ENCODE peak calls at places on chromosome 1, in seven cellular contexts. B is MCF 10A, G is upper lobe of left lung, A is PC-3, T is psoas muscle, V is GM10248, S is retinal pigment epithelial cell. U is an unnamed sample.

GRCh38 chr1:222777977-222778376 is 36.9 kb upstream of the DISP1 start:
- DNase-seq in B (peak), G (no peak), A (peak), T (no peak), V (no peak), S (no peak), U (no peak)

GRCh38 chr1:37537378-37537777 is 16.7 kb downstream of the SNIP1 start:
- DNase-seq in B (peak), G (no peak), A (peak), T (no peak), V (no peak), S (no peak), U (no peak)

GRCh38 chr1:42142894-42143675 is 10.1 kb upstream of the GUCA2B start:
- DNase-seq in B (no peak), G (no peak), A (no peak), T (no peak), V (no peak), S (no peak), U (no peak)

GRCh38 chr1:181397841-181398240 is 85.5 kb upstream of the CACNA1E start:
- DNase-seq in B (no peak), G (no peak), A (no peak), T (no peak), V (peak), S (no peak), U (peak)

GRCh38 chr1:157163273-157164127 is 25.3 kb upstream of the ETV3 start:
- DNase-seq in B (peak), G (no peak), A (peak), T (peak), V (peak), S (no peak), U (peak)

GRCh38 chr1:118902299-118903270 is 85.6 kb downstream of the TBX15 start:
- DNase-seq in B (peak), G (no peak), A (peak), T (no peak), V (no peak), S (no peak), U (no peak)

GRCh38 chr1:200378096-200378495 is 31.7 kb downstream of the ZNF281 start:
- DNase-seq in B (no peak), G (no peak), A (no peak), T (no peak), V (no peak), S (no peak), U (no peak)

GRCh38 chr1:38786040-38786436 is 73.5 kb downstream of the RRAGC start:
- DNase-seq in B (no peak), G (no peak), A (no peak), T (no peak), V (no peak), S (no peak), U (no peak)

GRCh38 chr1:75338974-75339483 is 204.8 kb downstream of the LHX8 start:
- DNase-seq in B (no peak), G (no peak), A (no peak), T (no peak), V (peak), S (no peak), U (peak)

GRCh38 chr1:220711086-220711809 is 21.1 kb downstream of the C1orf115 start:
- DNase-seq in B (no peak), G (no peak), A (no peak), T (no peak), V (peak), S (no peak), U (peak)

GRCh38 chr1:206029484-206029883 is 5.8 kb upstream of the CTSE start:
- DNase-seq in B (peak), G (no peak), A (peak), T (peak), V (no peak), S (no peak), U (no peak)

GRCh38 chr1:162276493-162276892 is 100.2 kb downstream of the SPATA46 start:
- DNase-seq in B (peak), G (no peak), A (peak), T (no peak), V (peak), S (no peak), U (peak)
- TF ChIP-seq CTCF in B (peak), G (peak), A (peak), T (peak), V (peak), S (peak), U (no peak)

GRCh38 chr1:87786861-87787548 is 458.3 kb downstream of the LMO4 start:
- DNase-seq in B (no peak), G (no peak), A (no peak), T (no peak), V (no peak), S (no peak), U (no peak)

GRCh38 chr1:87783315-87783714 is 454.6 kb downstream of the LMO4 start:
- DNase-seq in B (no peak), G (no peak), A (no peak), T (no peak), V (no peak), S (no peak), U (no peak)

GRCh38 chr1:87790756-87791155 is 462.1 kb downstream of the LMO4 start:
- DNase-seq in B (no peak), G (no peak), A (no peak), T (no peak), V (no peak), S (no peak), U (no peak)

GRCh38 chr1:87786218-87786617 is 457.5 kb downstream of the LMO4 start:
- DNase-seq in B (no peak), G (no peak), A (no peak), T (no peak), V (no peak), S (peak), U (no peak)

GRCh38 chr1:87787551-87787950 is 458.9 kb downstream of the LMO4 start:
- DNase-seq in B (no peak), G (no peak), A (peak), T (no peak), V (no peak), S (peak), U (no peak)
- TF ChIP-seq CTCF in B (no peak), G (no peak), A (peak), T (no peak), V (no peak), S (peak), U (no peak)

GRCh38 chr1:216849141-216849540 is 125.9 kb upstream of the ESRRG start:
- DNase-seq in B (no peak), G (no peak), A (no peak), T (no peak), V (no peak), S (no peak), U (no peak)
- TF ChIP-seq CTCF in B (no peak), G (no peak), A (no peak), T (no peak), V (no peak), S (no peak), U (no peak)

GRCh38 chr1:47333578-47333921 is at the start of gene CMPK1:
- DNase-seq in B (peak), G (peak), A (peak), T (peak), V (peak), S (peak), U (peak)
- TF ChIP-seq CTCF in B (no peak), G (no peak), A (peak), T (no peak), V (peak), S (peak), U (no peak)

GRCh38 chr1:60171793-60172192 is 98.2 kb upstream of the C1orf87 start:
- DNase-seq in B (no peak), G (no peak), A (peak), T (no peak), V (no peak), S (no peak), U (no peak)
- TF ChIP-seq CTCF in B (no peak), G (no peak), A (no peak), T (no peak), V (no peak), S (no peak), U (no peak)

DNA sequence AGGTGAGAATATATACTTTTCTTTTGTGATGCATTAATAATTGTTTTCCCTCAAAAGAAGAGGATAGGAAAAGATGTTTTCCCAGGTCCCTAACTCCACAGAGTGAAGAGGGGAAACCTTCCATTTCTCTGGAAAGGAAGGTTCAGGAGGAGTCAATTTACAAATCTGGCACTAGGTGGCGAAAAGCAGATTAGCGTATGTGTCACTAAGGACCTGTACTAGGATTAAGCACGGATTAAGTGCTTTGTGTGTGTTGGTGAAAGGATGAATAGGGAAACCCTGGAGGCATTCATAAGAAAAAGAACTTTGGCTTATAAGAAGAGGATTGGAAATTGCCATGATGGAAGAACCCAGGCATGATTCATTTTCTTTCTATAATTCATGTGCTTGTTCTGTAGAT is 410.1 kb upstream of the PLXNA2 start:
- DNase-seq in B (peak), G (no peak), A (peak), T (no peak), V (no peak), S (peak), U (no peak)
- TF ChIP-seq CTCF in B (peak), G (peak), A (peak), T (no peak), V (peak), S (peak), U (peak)

GRCh38 chr1:217627431-217627830 is 3.5 kb downstream of the GPATCH2 start:
- DNase-seq in B (no peak), G (no peak), A (no peak), T (no peak), V (no peak), S (no peak), U (no peak)

GRCh38 chr1:217626321-217626720 is 4.6 kb downstream of the GPATCH2 start:
- DNase-seq in B (no peak), G (no peak), A (no peak), T (no peak), V (no peak), S (no peak), U (no peak)

DNA sequence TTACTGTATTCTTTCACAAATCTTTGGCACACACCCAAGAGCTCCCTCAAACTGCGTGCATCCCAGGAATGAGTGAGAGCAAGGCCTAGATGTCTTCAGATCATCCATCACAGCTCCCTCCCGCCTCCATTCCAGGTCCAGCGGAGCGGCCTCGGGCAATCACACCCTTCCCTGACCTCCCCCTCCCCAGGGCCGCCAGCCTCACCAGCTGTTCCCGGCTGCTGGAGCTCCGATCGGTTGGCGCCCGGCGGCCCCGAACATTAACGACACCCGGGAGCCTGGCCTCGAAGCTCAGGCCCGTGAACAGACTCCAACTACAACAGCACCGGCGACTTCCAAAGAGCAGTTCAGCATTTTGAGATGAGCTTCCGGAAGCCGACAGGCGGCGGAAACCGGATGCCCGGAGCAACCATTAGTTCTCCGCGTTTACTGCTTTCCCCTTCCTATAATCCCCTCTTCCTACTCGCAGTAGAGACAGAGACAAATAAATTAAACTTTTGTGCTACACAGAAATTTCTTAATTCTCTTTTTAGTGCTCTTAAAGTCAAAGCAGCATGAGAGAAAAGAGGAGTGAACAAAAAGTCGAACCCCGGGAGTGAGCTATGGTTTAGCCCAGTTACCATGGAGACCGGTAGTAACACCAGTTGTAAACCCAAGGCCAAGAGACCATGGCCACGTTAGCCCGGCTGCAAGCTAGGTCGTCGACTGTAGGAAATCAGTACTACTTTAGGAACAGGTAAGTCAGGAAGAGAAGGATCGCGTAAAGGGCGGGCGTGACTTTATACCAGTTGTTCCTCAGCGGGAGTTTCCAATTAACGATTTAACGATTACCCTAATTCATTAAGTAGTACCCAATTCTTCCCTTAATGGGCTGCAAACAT is at the start of the genes GPATCH2 and SPATA17:
- DNase-seq in B (peak), G (peak), A (peak), T (peak), V (peak), S (peak), U (peak)
- TF ChIP-seq CTCF in B (peak), G (peak), A (peak), T (peak), V (no peak), S (peak), U (no peak)

GRCh38 chr1:168321945-168322344 is 41.3 kb downstream of the TBX19 start:
- DNase-seq in B (peak), G (no peak), A (peak), T (no peak), V (no peak), S (peak), U (peak)
- TF ChIP-seq CTCF in B (peak), G (peak), A (peak), T (peak), V (peak), S (peak), U (no peak)

GRCh38 chr1:213549982-213550381 is 437.8 kb upstream of the PROX1 start:
- DNase-seq in B (no peak), G (no peak), A (no peak), T (no peak), V (no peak), S (no peak), U (no peak)

GRCh38 chr1:213552045-213552444 is 435.7 kb upstream of the PROX1 start:
- DNase-seq in B (no peak), G (no peak), A (no peak), T (no peak), V (no peak), S (no peak), U (no peak)

GRCh38 chr1:213550804-213551203 is 437.0 kb upstream of the PROX1 start:
- DNase-seq in B (no peak), G (no peak), A (no peak), T (no peak), V (no peak), S (no peak), U (no peak)
- TF ChIP-seq CTCF in B (no peak), G (no peak), A (no peak), T (no peak), V (no peak), S (no peak), U (no peak)

DNA sequence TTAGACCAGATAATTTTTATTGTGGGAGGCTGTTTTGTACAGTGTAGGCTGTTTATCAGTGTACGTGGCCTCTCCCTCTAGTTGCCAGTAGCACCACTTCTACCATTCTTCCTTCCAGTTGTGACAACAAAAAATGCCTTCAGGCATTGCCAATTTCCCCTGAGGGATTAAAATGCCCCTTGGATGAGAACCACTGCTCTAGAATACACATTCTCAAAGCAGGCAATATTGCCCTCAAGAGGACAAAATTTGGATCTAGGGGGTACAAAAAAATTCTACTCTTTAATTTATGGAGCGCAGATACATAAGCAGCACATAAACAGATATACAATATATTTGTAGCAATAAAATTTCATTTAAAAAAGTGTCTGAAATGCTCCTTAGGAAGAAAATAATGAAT is 674.6 kb downstream of the PTPRC start:
- DNase-seq in B (no peak), G (no peak), A (no peak), T (no peak), V (no peak), S (no peak), U (no peak)
- TF ChIP-seq CTCF in B (no peak), G (no peak), A (no peak), T (no peak), V (no peak), S (peak), U (no peak)